ENCODE peak calls at places on chromosome 17, in eight cellular contexts. R is activated CD8-positive, alpha-beta memory T cell treated with anti-CD3 and anti-CD28 coated beads, Interleukin-2, amount 50 U/mL, for 4 hours; Y is GDM1; J is head of caudate nucleus; Q is HFF-Myc; I is HTR-8/SVneo; P is left colon; F is stimulated activated CD8-positive, alpha-beta memory T cell treated with anti-CD3 and anti-CD28 coated beads, Interleukin-4, amount 100 ng/mL, for 4 hours. V is an unnamed sample.

GRCh38 chr17:29037739-29038465 is 5.0 kb upstream of the PIPOX start:
- DNase-seq in R (no peak), Y (no peak), P (no peak), J (peak; percentile 27), I (no peak), F (no peak), Q (no peak), V (no peak)

GRCh38 chr17:77387891-77388290 is 247.1 kb downstream of the SEC14L1 start:
- DNase-seq in F (no peak), J (no peak), Y (no peak), I (no peak), R (no peak), Q (no peak), P (no peak), V (no peak)

GRCh38 chr17:19346351-19347255 is 15.9 kb downstream of the B9D1 start:
- DNase-seq in J (no peak), R (no peak), I (peak; percentile 87), Y (no peak), P (no peak), F (no peak), Q (peak; percentile 55), V (no peak)

GRCh38 chr17:18041776-18042175 is 2.6 kb downstream of the GID4 start:
- DNase-seq in Y (no peak), R (no peak), F (no peak), J (no peak), P (no peak), Q (no peak), I (no peak), V (no peak)

GRCh38 chr17:45224671-45225050 is 3.0 kb downstream of the FMNL1 start:
- DNase-seq in J (no peak), I (no peak), F (no peak), R (no peak), Y (no peak), Q (no peak), P (no peak), V (no peak)

GRCh38 chr17:74959826-74960738 is 12.5 kb downstream of the HID1 start:
- DNase-seq in P (no peak), J (no peak), I (no peak), Q (no peak), F (no peak), Y (no peak), R (no peak), V (no peak)

GRCh38 chr17:41065829-41066624 is at the start of gene KRTAP2-4:
- DNase-seq in I (no peak), P (no peak), R (no peak), J (no peak), Q (peak; percentile 85), Y (no peak), F (no peak), V (no peak)

GRCh38 chr17:7281953-7282751 is 634 bp downstream of the SLC2A4 start:
- DNase-seq in Y (no peak), F (no peak), I (no peak), P (peak; percentile 67), Q (no peak), R (peak; percentile 31), J (no peak), V (no peak)

GRCh38 chr17:81842725-81843504 is 8.1 kb upstream of the PPP1R27 start:
- DNase-seq in R (no peak), Q (no peak), I (no peak), P (no peak), J (no peak), F (no peak), Y (no peak), V (no peak)

GRCh38 chr17:31522987-31523495 is 131.6 kb downstream of the RAB11FIP4 start:
- DNase-seq in I (no peak), P (no peak), Q (no peak), J (no peak), Y (no peak), R (no peak), F (no peak), V (no peak)

GRCh38 chr17:73189417-73190099 is 3.3 kb upstream of the COG1 start:
- DNase-seq in P (peak; percentile 53), R (no peak), Q (no peak), J (peak; percentile 22), F (no peak), Y (peak; percentile 44), I (peak; percentile 86), V (no peak)

GRCh38 chr17:14307560-14308024 is 6.7 kb downstream of the HS3ST3B1 start:
- DNase-seq in J (no peak), P (no peak), F (no peak), R (no peak), Y (no peak), I (no peak), Q (no peak), V (no peak)

GRCh38 chr17:64176556-64176955 is 46.6 kb upstream of the ERN1 start:
- DNase-seq in J (no peak), Y (no peak), F (no peak), Q (no peak), P (no peak), I (no peak), R (no peak), V (no peak)

GRCh38 chr17:3980381-3980975 is 16.2 kb upstream of the ATP2A3 start:
- DNase-seq in Y (no peak), I (no peak), R (no peak), F (no peak), P (peak; percentile 23), J (no peak), Q (no peak), V (no peak)

GRCh38 chr17:77501751-77502625 is 361.2 kb downstream of the SEC14L1 start:
- DNase-seq in Q (no peak), I (no peak), F (no peak), R (no peak), J (no peak), P (no peak), Y (no peak), V (no peak)

GRCh38 chr17:28760987-28761562 is 17.3 kb downstream of the TRAF4 start:
- DNase-seq in F (no peak), Y (peak; percentile 39), Q (no peak), P (peak; percentile 65), J (peak; percentile 66), R (no peak), I (no peak), V (no peak)

GRCh38 chr17:50094243-50094752 is 853 bp upstream of the PDK2 start:
- DNase-seq in P (peak; percentile 86), Y (peak; percentile 72), I (peak; percentile 89), Q (peak; percentile 72), R (peak; percentile 91), F (peak; percentile 70), J (peak; percentile 96), V (no peak)

GRCh38 chr17:82320956-82321927 is 3.8 kb upstream of the CD7 start:
- DNase-seq in I (peak; percentile 28), F (peak; percentile 76), Q (no peak), J (peak; percentile 58), P (no peak), R (peak; percentile 88), Y (no peak), V (no peak)

GRCh38 chr17:10271004-10271620 is 72.7 kb upstream of the GAS7 start:
- DNase-seq in J (no peak), P (no peak), Q (no peak), I (no peak), R (no peak), Y (no peak), F (no peak), V (no peak)

GRCh38 chr17:67942810-67943209 is 53.5 kb downstream of the C17orf58 start:
- DNase-seq in Y (no peak), R (no peak), P (no peak), Q (no peak), J (peak; percentile 14), I (no peak), F (no peak), V (no peak)

GRCh38 chr17:48148029-48148759 is 40.6 kb downstream of the SNX11 start:
- DNase-seq in P (no peak), F (no peak), Q (no peak), I (no peak), J (no peak), Y (no peak), R (no peak), V (no peak)

GRCh38 chr17:2386400-2387085 is 14.3 kb downstream of the MNT start:
- DNase-seq in R (no peak), F (no peak), Q (no peak), P (peak; percentile 83), J (no peak), Y (no peak), I (no peak), V (no peak)

GRCh38 chr17:17696075-17696474 is 14.8 kb downstream of the RAI1 start:
- DNase-seq in I (no peak), F (no peak), Y (no peak), P (no peak), Q (no peak), J (no peak), R (no peak), V (no peak)

GRCh38 chr17:28570716-28571254 is 539 bp downstream of the PIGS start:
- DNase-seq in Y (no peak), P (peak; percentile 58), I (peak; percentile 45), R (peak; percentile 43), Q (no peak), F (no peak), J (peak; percentile 28), V (no peak)

GRCh38 chr17:61825448-61826137 is 37.7 kb downstream of the BRIP1 start:
- DNase-seq in R (no peak), F (no peak), J (no peak), Y (no peak), Q (no peak), P (no peak), I (no peak), V (no peak)

GRCh38 chr17:57315061-57315851 is 58.9 kb downstream of the MSI2 start:
- DNase-seq in F (no peak), Y (no peak), Q (no peak), R (no peak), J (no peak), I (no peak), P (no peak), V (no peak)

GRCh38 chr17:348692-349425 is 3.7 kb downstream of the RPH3AL start:
- DNase-seq in R (no peak), F (no peak), Y (no peak), I (no peak), J (no peak), Q (no peak), P (peak; percentile 83), V (no peak)

GRCh38 chr17:75652934-75653549 is 13.9 kb downstream of the RECQL5 start:
- DNase-seq in Q (no peak), R (no peak), J (peak; percentile 65), F (no peak), Y (peak; percentile 41), I (peak; percentile 69), P (no peak), V (no peak)

GRCh38 chr17:1792495-1793446 is 30.9 kb downstream of the SERPINF1 start:
- DNase-seq in R (no peak), P (no peak), Y (no peak), Q (no peak), I (no peak), F (no peak), J (no peak), V (no peak)

GRCh38 chr17:82041139-82041814 is 3.8 kb upstream of the DCXR start:
- DNase-seq in Y (no peak), F (no peak), I (no peak), P (no peak), J (no peak), R (no peak), Q (no peak), V (no peak)

GRCh38 chr17:74566132-74566753 is 1.1 kb downstream of the CD300H start:
- DNase-seq in Y (peak; percentile 33), P (no peak), R (peak; percentile 26), Q (no peak), J (peak; percentile 37), I (peak; percentile 65), F (no peak), V (no peak)